ENCODE peak calls at places on chromosome 12, in four cellular contexts. C, Z, I and T are unnamed samples.

GRCh38 chr12:76455582-76456345 is 103.8 kb downstream of the OSBPL8 start:
- DNase-seq in C (no peak), Z (peak), I (no peak), T (no peak)

GRCh38 chr12:106345739-106346138 is 11.8 kb upstream of the POLR3B start:
- DNase-seq in C (peak), Z (no peak), I (no peak), T (no peak)

GRCh38 chr12:121789800-121790748 is 3.4 kb downstream of the RHOF start:
- DNase-seq in C (no peak), Z (peak), I (peak), T (no peak)

GRCh38 chr12:107490000-107490399 is 195.6 kb upstream of the PWP1 start:
- DNase-seq in C (no peak), Z (no peak), I (no peak), T (no peak)

GRCh38 chr12:124510301-124510970 is 57.0 kb downstream of the NCOR2 start:
- DNase-seq in C (no peak), Z (no peak), I (no peak), T (no peak)

GRCh38 chr12:58408516-58408915 is 467.1 kb downstream of the ATP23 start:
- DNase-seq in C (no peak), Z (no peak), I (no peak), T (no peak)

GRCh38 chr12:123471374-123472068 is 13.6 kb downstream of the SNRNP35 start:
- DNase-seq in C (no peak), Z (no peak), I (no peak), T (no peak)

GRCh38 chr12:86193931-86194330 is 62.3 kb downstream of the MGAT4C start:
- DNase-seq in C (no peak), Z (no peak), I (no peak), T (no peak)

GRCh38 chr12:66035289-66035961 is 95.1 kb downstream of the LLPH start:
- DNase-seq in C (peak), Z (no peak), I (no peak), T (no peak)

GRCh38 chr12:2324375-2324774 is 271.6 kb downstream of the CACNA1C start:
- DNase-seq in C (no peak), Z (no peak), I (no peak), T (no peak)

GRCh38 chr12:47868041-47868440 is 36.8 kb downstream of the VDR start:
- DNase-seq in C (no peak), Z (no peak), I (no peak), T (no peak)

GRCh38 chr12:71183846-71184245 is 26.0 kb upstream of the TSPAN8 start:
- DNase-seq in C (no peak), Z (no peak), I (no peak), T (no peak)

GRCh38 chr12:29673346-29673745 is 110.4 kb downstream of the TMTC1 start:
- DNase-seq in C (no peak), Z (no peak), I (no peak), T (no peak)

GRCh38 chr12:122884091-122884826 is 11.7 kb downstream of the VPS37B start:
- DNase-seq in C (no peak), Z (no peak), I (no peak), T (no peak)

GRCh38 chr12:9731393-9731792 is 1.5 kb downstream of the CLECL1 start:
- DNase-seq in C (no peak), Z (no peak), I (no peak), T (no peak)

GRCh38 chr12:61272441-61272840 is 987.8 kb upstream of the USP15 start:
- DNase-seq in C (no peak), Z (no peak), I (no peak), T (no peak)

GRCh38 chr12:15274561-15274967 is 47.7 kb upstream of the PTPRO start:
- DNase-seq in C (no peak), Z (no peak), I (no peak), T (no peak)

GRCh38 chr12:17810399-17810798 is 279.6 kb downstream of the RERGL start:
- DNase-seq in C (no peak), Z (no peak), I (no peak), T (no peak)

GRCh38 chr12:117043598-117043901 is 55.7 kb downstream of the TESC start:
- DNase-seq in C (no peak), Z (no peak), I (no peak), T (no peak)

GRCh38 chr12:58412466-58412865 is 471.1 kb downstream of the ATP23 start:
- DNase-seq in C (no peak), Z (no peak), I (no peak), T (no peak)

GRCh38 chr12:72261885-72262284 is 10.3 kb upstream of the TRHDE start:
- DNase-seq in C (no peak), Z (no peak), I (no peak), T (peak)

GRCh38 chr12:99282086-99282485 is 365.5 kb upstream of the GARIN6 start:
- DNase-seq in C (no peak), Z (no peak), I (no peak), T (no peak)

GRCh38 chr12:29334911-29335310 is 46.1 kb downstream of the ERGIC2 start:
- DNase-seq in C (no peak), Z (no peak), I (no peak), T (no peak)

GRCh38 chr12:93461503-93461902 is 5.8 kb upstream of the MRPL42 start:
- DNase-seq in C (no peak), Z (no peak), I (no peak), T (no peak)

GRCh38 chr12:108237272-108237671 is 101.8 kb downstream of the CMKLR1 start:
- DNase-seq in C (no peak), Z (no peak), I (no peak), T (peak)

GRCh38 chr12:80058586-80058985 is 40.8 kb upstream of the OTOGL start:
- DNase-seq in C (no peak), Z (no peak), I (no peak), T (no peak)

GRCh38 chr12:52313926-52314325 is 7.3 kb downstream of the KRT83 start:
- DNase-seq in C (no peak), Z (no peak), I (no peak), T (no peak)

GRCh38 chr12:80846930-80847329 is 90.8 kb downstream of the LIN7A start:
- DNase-seq in C (no peak), Z (no peak), I (no peak), T (no peak)

GRCh38 chr12:12449533-12450025 is 92.7 kb downstream of the BORCS5 start:
- DNase-seq in C (no peak), Z (no peak), I (no peak), T (no peak)

GRCh38 chr12:132761911-132762583 is 415 bp upstream of the ANKLE2 start:
- DNase-seq in C (peak), Z (peak), I (peak), T (peak)

GRCh38 chr12:94327819-94328218 is 131.8 kb downstream of the CEP83 start:
- DNase-seq in C (no peak), Z (no peak), I (no peak), T (no peak)

GRCh38 chr12:112031472-112031871 is 18.2 kb downstream of the ERP29 start:
- DNase-seq in C (no peak), Z (no peak), I (no peak), T (no peak)

GRCh38 chr12:32223941-32224340 is 117.3 kb downstream of the BICD1 start:
- DNase-seq in C (no peak), Z (no peak), I (no peak), T (no peak)

GRCh38 chr12:65121049-65121955 is at the start of gene WIF1:
- DNase-seq in C (no peak), Z (no peak), I (peak), T (peak)

GRCh38 chr12:76784600-76785051 is 20.7 kb downstream of the ZDHHC17 start:
- DNase-seq in C (no peak), Z (no peak), I (no peak), T (no peak)

GRCh38 chr12:92108651-92109050 is 37.0 kb downstream of the BTG1 start:
- DNase-seq in C (no peak), Z (no peak), I (no peak), T (no peak)

GRCh38 chr12:93287152-93287551 is 90.6 kb upstream of the NUDT4 start:
- DNase-seq in C (no peak), Z (no peak), I (no peak), T (no peak)

GRCh38 chr12:852864-853263 is 96.6 kb downstream of the RAD52 start:
- DNase-seq in C (no peak), Z (no peak), I (no peak), T (no peak)

GRCh38 chr12:193282-193681 is 20.7 kb downstream of the SLC6A12 start:
- DNase-seq in C (no peak), Z (no peak), I (no peak), T (no peak)